ENCODE peak calls at places on chromosomes 16 and 17, in four cellular contexts. One of them, this sample, is unnamed.

GRCh38 chr17:12983986-12984932 is 33.6 kb downstream of the ELAC2 start:
- DNase-seq in choroid plexus epithelial cell: peak
- DNase-seq in astrocyte of the cerebellum: peak
- DNase-seq in NCI-H510A treated with DMSO at 0.1 percent for 48 hours: no peak
- DNase-seq in this sample: peak

GRCh38 chr16:28086496-28087139 is 23.1 kb upstream of the GSG1L start:
- DNase-seq in choroid plexus epithelial cell: no peak
- DNase-seq in astrocyte of the cerebellum: no peak
- DNase-seq in NCI-H510A treated with DMSO at 0.1 percent for 48 hours: no peak
- DNase-seq in this sample: no peak

GRCh38 chr16:51155199-51155607 is 4.1 kb upstream of the SALL1 start:
- DNase-seq in choroid plexus epithelial cell: no peak
- DNase-seq in astrocyte of the cerebellum: no peak
- DNase-seq in NCI-H510A treated with DMSO at 0.1 percent for 48 hours: no peak
- DNase-seq in this sample: peak

GRCh38 chr17:81566461-81567126 is 14.4 kb upstream of the FAAP100 start:
- DNase-seq in choroid plexus epithelial cell: peak
- DNase-seq in astrocyte of the cerebellum: peak
- DNase-seq in NCI-H510A treated with DMSO at 0.1 percent for 48 hours: peak
- DNase-seq in this sample: peak

GRCh38 chr17:68385490-68386215 is 71.6 kb downstream of the WIPI1 start:
- DNase-seq in choroid plexus epithelial cell: no peak
- DNase-seq in astrocyte of the cerebellum: no peak
- DNase-seq in NCI-H510A treated with DMSO at 0.1 percent for 48 hours: no peak
- DNase-seq in this sample: no peak

GRCh38 chr16:58198022-58198683 is at the start of gene CSNK2A2:
- DNase-seq in choroid plexus epithelial cell: peak
- DNase-seq in astrocyte of the cerebellum: peak
- DNase-seq in NCI-H510A treated with DMSO at 0.1 percent for 48 hours: peak
- DNase-seq in this sample: peak

GRCh38 chr17:19706791-19707727 is 9.3 kb downstream of the SLC47A2 start:
- DNase-seq in choroid plexus epithelial cell: no peak
- DNase-seq in astrocyte of the cerebellum: no peak
- DNase-seq in NCI-H510A treated with DMSO at 0.1 percent for 48 hours: peak
- DNase-seq in this sample: no peak

GRCh38 chr17:73990290-73990689 is 213.2 kb upstream of the RPL38 start:
- DNase-seq in choroid plexus epithelial cell: no peak
- DNase-seq in astrocyte of the cerebellum: no peak
- DNase-seq in NCI-H510A treated with DMSO at 0.1 percent for 48 hours: no peak
- DNase-seq in this sample: no peak

GRCh38 chr17:879546-879945 is 97.4 kb downstream of the MRM3 start:
- DNase-seq in choroid plexus epithelial cell: peak
- DNase-seq in astrocyte of the cerebellum: peak
- DNase-seq in NCI-H510A treated with DMSO at 0.1 percent for 48 hours: no peak
- DNase-seq in this sample: peak

GRCh38 chr17:76672270-76672851 is 28.8 kb upstream of the ST6GALNAC1 start:
- DNase-seq in choroid plexus epithelial cell: peak
- DNase-seq in astrocyte of the cerebellum: no peak
- DNase-seq in NCI-H510A treated with DMSO at 0.1 percent for 48 hours: peak
- DNase-seq in this sample: no peak

This sample was measured in fibroblast of villous mesenchyme.